ENCODE peak calls at places on chromosomes 6 and 20, in seven cellular contexts. One of them, this sample, is unnamed.

GRCh38 chr6:107641500-107641931 is 151.6 kb downstream of the SOBP start:
- DNase-seq in tibial nerve: no peak
- DNase-seq in Peyer's patch: no peak
- DNase-seq in endothelial cell of umbilical vein: no peak
- DNase-seq in transverse colon: no peak
- DNase-seq in IMR-90: no peak
- DNase-seq in uterus: no peak
- DNase-seq in this sample: no peak

GRCh38 chr20:33071198-33071597 is 8.2 kb upstream of the BPIFB4 start:
- DNase-seq in transverse colon: no peak
- DNase-seq in IMR-90: no peak
- DNase-seq in uterus: no peak
- DNase-seq in tibial nerve: no peak
- DNase-seq in Peyer's patch: no peak
- DNase-seq in endothelial cell of umbilical vein: no peak
- DNase-seq in this sample: no peak

GRCh38 chr6:53464942-53465460 is 79.9 kb downstream of the GCLC start:
- DNase-seq in IMR-90: peak; percentile 10
- DNase-seq in uterus: peak; percentile 92
- DNase-seq in tibial nerve: peak; percentile 70
- DNase-seq in transverse colon: peak; percentile 13
- DNase-seq in Peyer's patch: no peak
- DNase-seq in endothelial cell of umbilical vein: no peak
- DNase-seq in this sample: no peak

GRCh38 chr6:52984247-52984646 is 10.8 kb downstream of the GSTA4 start:
- DNase-seq in uterus: no peak
- DNase-seq in IMR-90: no peak
- DNase-seq in Peyer's patch: no peak
- DNase-seq in tibial nerve: no peak
- DNase-seq in endothelial cell of umbilical vein: no peak
- DNase-seq in transverse colon: no peak
- DNase-seq in this sample: no peak

GRCh38 chr20:52754366-52754765 is 217.8 kb upstream of the TSHZ2 start:
- DNase-seq in transverse colon: no peak
- DNase-seq in uterus: no peak
- DNase-seq in Peyer's patch: no peak
- DNase-seq in tibial nerve: no peak
- DNase-seq in endothelial cell of umbilical vein: no peak
- DNase-seq in IMR-90: no peak
- DNase-seq in this sample: no peak

GRCh38 chr20:61285691-61286090 is 33.6 kb downstream of the CDH4 start:
- DNase-seq in Peyer's patch: no peak
- DNase-seq in IMR-90: no peak
- DNase-seq in tibial nerve: no peak
- DNase-seq in transverse colon: no peak
- DNase-seq in uterus: no peak
- DNase-seq in endothelial cell of umbilical vein: no peak
- DNase-seq in this sample: no peak

GRCh38 chr6:78589426-78589825 is 277.9 kb upstream of the IRAK1BP1 start:
- DNase-seq in endothelial cell of umbilical vein: no peak
- DNase-seq in uterus: no peak
- DNase-seq in tibial nerve: no peak
- DNase-seq in Peyer's patch: no peak
- DNase-seq in transverse colon: no peak
- DNase-seq in IMR-90: no peak
- DNase-seq in this sample: no peak

GRCh38 chr20:34824026-34824860 is 1.2 kb downstream of the NCOA6 start:
- DNase-seq in endothelial cell of umbilical vein: peak; percentile 57
- DNase-seq in IMR-90: peak; percentile 24
- DNase-seq in tibial nerve: peak; percentile 13
- DNase-seq in uterus: peak; percentile 40
- DNase-seq in Peyer's patch: peak; percentile 81
- DNase-seq in transverse colon: peak; percentile 89
- DNase-seq in this sample: peak; percentile 60

GRCh38 chr20:59028812-59029211 is 3.3 kb downstream of the ATP5F1E start:
- DNase-seq in transverse colon: no peak
- DNase-seq in Peyer's patch: no peak
- DNase-seq in endothelial cell of umbilical vein: peak; percentile 27
- DNase-seq in uterus: no peak
- DNase-seq in tibial nerve: no peak
- DNase-seq in IMR-90: peak; percentile 25
- DNase-seq in this sample: no peak

GRCh38 chr6:149451361-149452061 is 33.3 kb downstream of the ZC3H12D start:
- DNase-seq in IMR-90: no peak
- DNase-seq in tibial nerve: no peak
- DNase-seq in uterus: no peak
- DNase-seq in endothelial cell of umbilical vein: no peak
- DNase-seq in transverse colon: peak; percentile 82
- DNase-seq in Peyer's patch: peak; percentile 83
- DNase-seq in this sample: no peak

GRCh38 chr6:52975580-52975979 is 19.5 kb downstream of the GSTA4 start:
- DNase-seq in uterus: no peak
- DNase-seq in IMR-90: peak; percentile 29
- DNase-seq in tibial nerve: no peak
- DNase-seq in endothelial cell of umbilical vein: no peak
- DNase-seq in Peyer's patch: no peak
- DNase-seq in transverse colon: no peak
- DNase-seq in this sample: no peak

GRCh38 chr20:21464916-21465315 is 48.9 kb downstream of the NKX2-2 start:
- DNase-seq in Peyer's patch: no peak
- DNase-seq in IMR-90: no peak
- DNase-seq in tibial nerve: no peak
- DNase-seq in uterus: no peak
- DNase-seq in transverse colon: no peak
- DNase-seq in endothelial cell of umbilical vein: no peak
- DNase-seq in this sample: no peak

GRCh38 chr6:22025468-22026159 is 271.2 kb downstream of the PRL start:
- DNase-seq in uterus: peak; percentile 60
- DNase-seq in Peyer's patch: no peak
- DNase-seq in tibial nerve: no peak
- DNase-seq in endothelial cell of umbilical vein: peak; percentile 95
- DNase-seq in IMR-90: peak; percentile 81
- DNase-seq in transverse colon: no peak
- DNase-seq in this sample: no peak

GRCh38 chr6:62035952-62036351 is 250.1 kb downstream of the KHDRBS2 start:
- DNase-seq in uterus: no peak
- DNase-seq in Peyer's patch: no peak
- DNase-seq in endothelial cell of umbilical vein: no peak
- DNase-seq in tibial nerve: no peak
- DNase-seq in transverse colon: no peak
- DNase-seq in IMR-90: no peak
- DNase-seq in this sample: no peak

GRCh38 chr6:3119040-3119723 is 671 bp downstream of the BPHL start:
- DNase-seq in uterus: no peak
- DNase-seq in Peyer's patch: no peak
- DNase-seq in IMR-90: peak; percentile 31
- DNase-seq in tibial nerve: no peak
- DNase-seq in endothelial cell of umbilical vein: no peak
- DNase-seq in transverse colon: no peak
- DNase-seq in this sample: peak; percentile 82

GRCh38 chr6:32843979-32844838 is at the start of gene PSMB8:
- DNase-seq in IMR-90: peak; percentile 90
- DNase-seq in uterus: peak; percentile 98
- DNase-seq in transverse colon: peak; percentile 99
- DNase-seq in Peyer's patch: peak; percentile 98
- DNase-seq in endothelial cell of umbilical vein: peak; percentile 96
- DNase-seq in tibial nerve: peak; percentile 99
- DNase-seq in this sample: peak; percentile 98
- TF ChIP-seq POLR2A in IMR-90: peak; percentile 27
- TF ChIP-seq POLR2A in uterus: peak; percentile 89
- TF ChIP-seq POLR2A in transverse colon: peak; percentile 97
- TF ChIP-seq POLR2A in Peyer's patch: peak; percentile 91
- TF ChIP-seq POLR2A in endothelial cell of umbilical vein: peak; percentile 47
- TF ChIP-seq POLR2A in tibial nerve: peak; percentile 95
- TF ChIP-seq POLR2A in this sample: no peak

GRCh38 chr6:68497927-68498326 is 137.2 kb upstream of the ADGRB3 start:
- DNase-seq in tibial nerve: no peak
- DNase-seq in uterus: no peak
- DNase-seq in endothelial cell of umbilical vein: no peak
- DNase-seq in Peyer's patch: no peak
- DNase-seq in transverse colon: no peak
- DNase-seq in IMR-90: no peak
- DNase-seq in this sample: no peak
- TF ChIP-seq CTCF in tibial nerve: no peak
- TF ChIP-seq CTCF in uterus: no peak
- TF ChIP-seq CTCF in endothelial cell of umbilical vein: no peak
- TF ChIP-seq CTCF in Peyer's patch: no peak
- TF ChIP-seq CTCF in transverse colon: no peak
- TF ChIP-seq CTCF in IMR-90: no peak
- TF ChIP-seq CTCF in this sample: no peak

GRCh38 chr20:6235510-6235909 is 112.7 kb upstream of the FERMT1 start:
- DNase-seq in tibial nerve: no peak
- DNase-seq in endothelial cell of umbilical vein: no peak
- DNase-seq in transverse colon: no peak
- DNase-seq in uterus: no peak
- DNase-seq in Peyer's patch: no peak
- DNase-seq in IMR-90: no peak
- DNase-seq in this sample: no peak
- H3K4me3 ChIP-seq in tibial nerve: no peak overlapping the region
- H3K4me3 ChIP-seq in endothelial cell of umbilical vein: no peak overlapping the region
- H3K4me3 ChIP-seq in transverse colon: no peak overlapping the region
- H3K4me3 ChIP-seq in uterus: no peak overlapping the region
- H3K4me3 ChIP-seq in Peyer's patch: no peak overlapping the region
- H3K4me3 ChIP-seq in IMR-90: no peak overlapping the region
- H3K4me3 ChIP-seq in this sample: no peak overlapping the region

GRCh38 chr20:5703542-5704215 is 46.5 kb upstream of the SHLD1 start:
- DNase-seq in tibial nerve: no peak
- DNase-seq in IMR-90: no peak
- DNase-seq in transverse colon: no peak
- DNase-seq in Peyer's patch: no peak
- DNase-seq in uterus: no peak
- DNase-seq in endothelial cell of umbilical vein: peak; percentile 35
- DNase-seq in this sample: no peak

GRCh38 chr20:5710551-5710950 is 39.6 kb upstream of the SHLD1 start:
- DNase-seq in endothelial cell of umbilical vein: no peak
- DNase-seq in uterus: no peak
- DNase-seq in IMR-90: no peak
- DNase-seq in tibial nerve: no peak
- DNase-seq in Peyer's patch: no peak
- DNase-seq in transverse colon: no peak
- DNase-seq in this sample: no peak

GRCh38 chr20:5705827-5706226 is 44.4 kb upstream of the SHLD1 start:
- DNase-seq in tibial nerve: no peak
- DNase-seq in IMR-90: no peak
- DNase-seq in uterus: no peak
- DNase-seq in Peyer's patch: no peak
- DNase-seq in endothelial cell of umbilical vein: no peak
- DNase-seq in transverse colon: no peak
- DNase-seq in this sample: no peak

DNA sequence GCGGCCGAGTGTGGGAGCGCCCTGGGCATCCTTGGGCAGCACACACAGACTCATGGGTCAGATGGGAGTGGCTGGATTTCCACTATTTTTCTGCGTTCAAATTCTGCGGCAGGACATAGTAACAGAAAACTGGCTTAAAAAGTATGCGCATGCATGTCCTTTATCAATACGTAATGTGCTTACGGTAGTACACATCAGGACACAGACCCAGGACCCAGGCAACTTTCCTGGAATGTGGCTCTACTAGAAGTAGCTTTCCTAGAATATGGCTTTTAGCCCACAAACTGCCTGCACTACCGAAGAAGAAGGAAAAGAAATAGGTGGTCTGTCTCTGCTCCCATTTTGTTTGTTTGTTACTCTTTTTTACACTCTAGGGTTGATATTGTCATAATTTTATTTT is 43.4 kb upstream of the SHLD1 start:
- DNase-seq in transverse colon: no peak
- DNase-seq in uterus: no peak
- DNase-seq in IMR-90: no peak
- DNase-seq in endothelial cell of umbilical vein: no peak
- DNase-seq in tibial nerve: no peak
- DNase-seq in Peyer's patch: no peak
- DNase-seq in this sample: no peak
- TF ChIP-seq POLR2A in transverse colon: no peak
- TF ChIP-seq POLR2A in uterus: no peak
- TF ChIP-seq POLR2A in IMR-90: no peak
- TF ChIP-seq POLR2A in endothelial cell of umbilical vein: no peak
- TF ChIP-seq POLR2A in tibial nerve: no peak
- TF ChIP-seq POLR2A in Peyer's patch: no peak
- TF ChIP-seq POLR2A in this sample: no peak

GRCh38 chr20:46312945-46313861 is 4.9 kb upstream of the CDH22 start:
- DNase-seq in endothelial cell of umbilical vein: no peak
- DNase-seq in IMR-90: no peak
- DNase-seq in Peyer's patch: peak; percentile 25
- DNase-seq in tibial nerve: no peak
- DNase-seq in transverse colon: no peak
- DNase-seq in uterus: no peak
- DNase-seq in this sample: no peak
- TF ChIP-seq CTCF in endothelial cell of umbilical vein: no peak
- TF ChIP-seq CTCF in IMR-90: no peak
- TF ChIP-seq CTCF in Peyer's patch: no peak
- TF ChIP-seq CTCF in tibial nerve: no peak
- TF ChIP-seq CTCF in transverse colon: no peak
- TF ChIP-seq CTCF in uterus: no peak
- TF ChIP-seq CTCF in this sample: no peak

This sample was measured in lower leg skin.